ENCODE peak calls at places on chromosomes 2 and 18, in six cellular contexts. T is GM12878, C is HCT116, I is HepG2, J is SK-N-SH, Q is K562. W is an unnamed sample. For H4K20me1, the result is how much of the 10 kb centered on the place peaks cover.

GRCh38 chr2:222609391-222609790 is 46.5 kb downstream of the FARSB start:
- DNase-seq in T (no peak), C (no peak), I (no peak), J (no peak), Q (no peak), W (no peak)

GRCh38 chr2:240500561-240501423 is 57.0 kb downstream of the ANKMY1 start:
- DNase-seq in T (no peak), C (no peak), I (no peak), J (peak), Q (no peak), W (no peak)

GRCh38 chr2:71749671-71750101 is 296.3 kb downstream of the DYSF start:
- DNase-seq in T (no peak), C (no peak), I (no peak), J (no peak), Q (no peak), W (no peak)

GRCh38 chr18:34223164-34223892 is 1.4 kb downstream of the NOL4 start:
- DNase-seq in T (no peak), C (no peak), I (no peak), J (peak), Q (peak), W (peak)

GRCh38 chr2:206558492-206558891 is 83.8 kb upstream of the FAM237A start:
- DNase-seq in T (no peak), C (no peak), I (no peak), J (no peak), Q (no peak), W (no peak)

GRCh38 chr2:139162456-139162855 is 382.3 kb upstream of the NXPH2 start:
- DNase-seq in T (no peak), C (no peak), I (no peak), J (no peak), Q (no peak), W (no peak)

GRCh38 chr2:176504431-176504830 is 235.2 kb downstream of the MTX2 start:
- DNase-seq in T (no peak), C (no peak), I (no peak), J (no peak), Q (no peak), W (no peak)

GRCh38 chr18:58363767-58364540 is 264.9 kb downstream of the ALPK2 start:
- DNase-seq in T (no peak), C (no peak), I (no peak), J (no peak), Q (no peak), W (no peak)

GRCh38 chr2:151417650-151418049 is 7.9 kb downstream of the RIF1 start:
- DNase-seq in T (no peak), C (no peak), I (no peak), J (no peak), Q (no peak), W (no peak)

GRCh38 chr18:8212893-8213805 is 396.1 kb upstream of the RAB12 start:
- DNase-seq in T (no peak), C (no peak), I (no peak), J (no peak), Q (no peak), W (no peak)

GRCh38 chr2:142989276-142990204 is 112.1 kb downstream of the KYNU start:
- DNase-seq in T (no peak), C (peak), I (peak), J (no peak), Q (peak), W (peak)

GRCh38 chr2:20080839-20081348 is 29.5 kb upstream of the LAPTM4A start:
- DNase-seq in T (no peak), C (no peak), I (peak), J (no peak), Q (peak), W (peak)

DNA sequence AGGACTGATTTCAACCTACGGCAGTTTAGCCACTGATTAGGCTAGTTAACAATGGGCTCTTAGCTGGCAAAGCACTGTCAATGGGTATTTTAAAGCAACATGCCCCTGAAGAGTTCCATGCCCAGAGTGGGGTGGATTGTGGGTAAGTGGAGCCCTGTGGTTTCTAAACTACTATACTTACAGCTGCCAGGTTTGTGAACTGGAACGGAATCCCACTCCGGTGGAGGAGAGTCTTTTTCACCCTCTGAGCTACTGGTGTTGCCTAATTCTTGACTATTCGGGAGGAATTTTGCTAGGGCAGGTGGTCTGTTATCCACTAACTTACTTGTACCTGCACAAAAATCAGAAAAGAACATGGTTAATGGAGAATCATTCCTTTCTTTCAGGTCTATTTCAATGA is 52.6 kb downstream of the ZAP70 start:
- DNase-seq in T (no peak), C (no peak), I (no peak), J (no peak), Q (no peak), W (no peak)
- H3K4me2 ChIP-seq in T (no peak), C (no peak), I (no peak), J (no peak), Q (no peak), W (no peak)

DNA sequence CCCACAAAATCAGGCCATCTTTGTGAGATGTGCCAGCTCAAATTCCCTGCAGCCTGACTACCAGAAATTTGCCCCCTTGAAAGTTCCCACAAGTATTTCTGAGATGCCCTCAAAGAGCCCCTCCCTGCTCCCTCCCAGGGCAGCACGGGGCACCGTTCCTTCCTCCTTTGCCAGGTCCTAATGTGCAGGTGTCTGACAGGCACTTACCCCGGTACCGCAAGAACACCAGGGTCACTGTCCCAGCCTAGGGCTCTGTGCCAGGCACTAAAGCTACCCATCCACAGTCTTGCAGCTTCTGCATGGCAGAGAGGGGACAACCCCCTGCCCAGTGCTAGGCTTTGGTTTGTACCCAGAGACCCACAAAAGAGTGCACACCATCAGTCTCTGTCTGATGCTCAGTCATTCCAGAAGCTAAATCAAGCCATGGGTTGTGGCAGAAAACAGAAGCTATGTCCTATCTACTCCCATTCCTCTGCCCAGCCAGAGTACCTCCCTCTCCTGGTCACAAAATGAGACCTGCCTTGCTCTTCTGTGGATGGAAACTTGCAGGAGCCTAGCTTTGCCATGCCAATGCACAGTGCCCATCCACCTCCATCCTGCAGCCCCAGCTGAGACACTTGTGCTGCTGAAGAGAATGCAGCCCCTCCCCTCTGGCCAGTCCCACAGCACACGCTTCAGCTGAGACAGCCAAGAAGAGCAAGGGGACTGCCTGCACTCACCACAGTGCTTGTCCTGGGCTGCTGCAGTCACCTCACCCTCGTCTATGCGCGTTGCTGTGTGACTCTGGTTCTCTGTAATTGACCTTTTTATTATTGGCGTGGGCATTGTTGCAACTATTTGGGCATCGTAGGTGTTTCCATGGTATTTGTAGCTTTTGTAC is 48.7 kb downstream of the INPP5D start:
- DNase-seq in T (no peak), C (no peak), I (no peak), J (no peak), Q (no peak), W (no peak)
- H4K20me1 ChIP-seq in T (under half), C (under half), I (under half), J (under half), Q (under half), W (under half)

GRCh38 chr2:120579916-120580685 is 155.6 kb upstream of the GLI2 start:
- DNase-seq in T (no peak), C (no peak), I (no peak), J (no peak), Q (no peak), W (no peak)
- TF ChIP-seq REST in T (no peak), C (no peak), I (no peak), J (no peak), Q (no peak), W (no peak)

DNA sequence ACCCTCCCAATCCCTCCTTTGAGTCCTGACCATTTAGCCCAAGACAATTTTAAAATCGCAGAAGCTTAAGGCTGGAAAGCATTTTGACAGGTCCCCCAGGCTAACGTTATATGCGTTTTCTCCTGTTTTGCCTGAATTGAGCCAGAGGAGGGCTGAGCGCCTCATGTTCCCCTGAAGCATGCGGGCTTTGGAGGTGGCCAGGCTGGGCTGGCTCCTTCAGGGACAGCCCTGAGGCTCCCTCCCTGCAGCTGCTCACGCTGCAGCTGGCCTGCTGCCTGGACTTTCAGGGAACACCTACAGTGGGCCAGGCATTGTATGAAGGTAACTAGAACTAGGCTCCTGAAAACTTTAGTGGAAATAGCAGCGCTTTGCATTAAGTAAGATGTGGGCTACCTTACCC is 179.2 kb downstream of the ACKR3 start:
- DNase-seq in T (no peak), C (no peak), I (no peak), J (no peak), Q (no peak), W (peak)
- H3K4me2 ChIP-seq in T (no peak), C (no peak), I (no peak), J (no peak), Q (no peak), W (no peak)

DNA sequence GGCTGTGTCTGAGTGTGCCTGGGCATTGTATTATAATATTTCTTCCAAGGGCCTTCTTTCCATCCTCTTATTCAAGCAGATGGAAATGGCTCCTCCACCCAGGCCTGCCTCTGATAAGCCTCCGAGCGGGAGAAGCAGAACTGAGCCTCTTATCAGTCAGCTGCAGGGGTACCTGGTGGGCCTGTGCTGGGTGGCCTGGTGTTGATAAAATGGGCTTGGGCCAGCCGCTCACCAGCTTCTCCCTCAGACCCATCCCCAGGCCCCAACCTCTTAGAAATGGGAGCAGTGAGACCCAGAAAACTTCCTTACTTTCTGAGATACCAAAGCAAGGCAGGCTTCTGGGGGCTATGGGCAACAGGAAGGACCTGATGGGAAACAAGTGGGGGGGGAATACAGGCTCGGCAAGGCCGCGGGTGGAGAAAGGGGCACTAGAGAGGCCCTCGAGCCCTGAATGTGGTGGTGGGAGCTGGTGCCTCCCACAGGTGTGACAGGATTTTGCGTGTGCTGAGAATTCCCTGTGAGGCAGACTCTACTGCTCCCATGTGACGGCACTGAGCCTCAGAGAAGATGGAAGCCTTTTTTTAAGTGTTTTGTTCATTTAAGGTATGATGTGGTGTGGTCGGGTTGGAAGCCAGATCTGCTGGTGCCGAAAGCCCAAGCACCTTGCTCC is 18.3 kb downstream of the GYPC start:
- DNase-seq in T (no peak), C (no peak), I (no peak), J (no peak), Q (peak), W (no peak)
- H4K20me1 ChIP-seq in T (under half), C (under half), I (under half), J (under half), Q (under half), W (under half)

DNA sequence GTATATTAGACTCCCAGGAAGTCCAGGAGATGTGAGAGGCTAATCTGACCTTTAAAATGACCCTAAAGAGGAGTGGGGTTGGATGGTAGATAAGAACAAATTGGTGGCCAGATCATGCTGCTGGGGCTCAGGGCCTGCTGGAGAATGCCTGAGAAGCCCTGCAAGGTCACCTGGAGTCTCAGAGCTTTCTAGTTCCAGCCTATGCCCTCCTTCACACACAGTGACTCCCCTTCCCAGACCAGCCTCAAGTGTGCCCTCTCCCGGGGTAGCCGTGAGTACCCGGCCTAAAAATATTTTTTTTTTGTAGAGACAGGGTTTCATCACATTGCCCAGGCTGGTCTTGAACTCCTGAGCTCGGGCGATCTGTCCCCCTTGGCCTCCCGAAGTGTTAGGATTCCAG is 44.2 kb upstream of the FZD5 start:
- DNase-seq in T (no peak), C (no peak), I (no peak), J (no peak), Q (no peak), W (peak)
- TF ChIP-seq REST in T (no peak), C (no peak), I (no peak), J (no peak), Q (no peak), W (no peak)

GRCh38 chr2:126723281-126723815 is 67.4 kb downstream of the GYPC start:
- DNase-seq in T (no peak), C (no peak), I (no peak), J (no peak), Q (no peak), W (no peak)

GRCh38 chr2:126720647-126721046 is 64.7 kb downstream of the GYPC start:
- DNase-seq in T (no peak), C (no peak), I (no peak), J (no peak), Q (no peak), W (no peak)

GRCh38 chr2:126722081-126722480 is 66.1 kb downstream of the GYPC start:
- DNase-seq in T (no peak), C (no peak), I (no peak), J (peak), Q (no peak), W (no peak)

GRCh38 chr2:126720031-126720368 is 64.0 kb downstream of the GYPC start:
- DNase-seq in T (no peak), C (no peak), I (no peak), J (no peak), Q (no peak), W (no peak)

DNA sequence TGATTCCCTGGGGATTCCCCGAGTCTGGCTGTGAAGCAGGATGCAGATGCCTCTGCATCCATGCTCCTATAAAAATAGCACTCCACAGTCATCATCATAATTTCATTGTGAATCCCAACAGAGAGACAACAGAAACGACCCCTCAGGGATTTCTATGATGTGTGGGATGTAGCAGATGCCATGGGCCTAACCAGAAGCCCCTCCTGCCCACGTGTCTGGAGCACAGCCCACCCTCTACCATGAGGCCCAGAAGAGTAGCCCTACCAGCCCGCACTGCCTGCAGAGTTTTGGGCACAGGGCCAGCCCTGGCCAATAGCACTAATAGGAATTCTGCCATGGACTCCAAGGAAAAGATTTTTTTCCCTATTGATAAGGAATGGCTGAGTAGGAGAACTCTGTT is 66.6 kb downstream of the GYPC start:
- DNase-seq in T (no peak), C (no peak), I (no peak), J (peak), Q (no peak), W (no peak)
- H3K4me2 ChIP-seq in T (no peak), C (no peak), I (no peak), J (no peak), Q (no peak), W (no peak)

GRCh38 chr18:76378526-76379215 is 116.4 kb downstream of the ZNF516 start:
- DNase-seq in T (no peak), C (no peak), I (no peak), J (no peak), Q (no peak), W (no peak)

GRCh38 chr18:76382265-76382664 is 112.8 kb downstream of the ZNF516 start:
- DNase-seq in T (no peak), C (no peak), I (no peak), J (no peak), Q (no peak), W (no peak)

GRCh38 chr18:76380127-76380729 is 114.8 kb downstream of the ZNF516 start:
- DNase-seq in T (no peak), C (no peak), I (no peak), J (no peak), Q (no peak), W (no peak)

GRCh38 chr18:76379226-76380126 is 115.6 kb downstream of the ZNF516 start:
- DNase-seq in T (no peak), C (no peak), I (no peak), J (no peak), Q (no peak), W (no peak)

DNA sequence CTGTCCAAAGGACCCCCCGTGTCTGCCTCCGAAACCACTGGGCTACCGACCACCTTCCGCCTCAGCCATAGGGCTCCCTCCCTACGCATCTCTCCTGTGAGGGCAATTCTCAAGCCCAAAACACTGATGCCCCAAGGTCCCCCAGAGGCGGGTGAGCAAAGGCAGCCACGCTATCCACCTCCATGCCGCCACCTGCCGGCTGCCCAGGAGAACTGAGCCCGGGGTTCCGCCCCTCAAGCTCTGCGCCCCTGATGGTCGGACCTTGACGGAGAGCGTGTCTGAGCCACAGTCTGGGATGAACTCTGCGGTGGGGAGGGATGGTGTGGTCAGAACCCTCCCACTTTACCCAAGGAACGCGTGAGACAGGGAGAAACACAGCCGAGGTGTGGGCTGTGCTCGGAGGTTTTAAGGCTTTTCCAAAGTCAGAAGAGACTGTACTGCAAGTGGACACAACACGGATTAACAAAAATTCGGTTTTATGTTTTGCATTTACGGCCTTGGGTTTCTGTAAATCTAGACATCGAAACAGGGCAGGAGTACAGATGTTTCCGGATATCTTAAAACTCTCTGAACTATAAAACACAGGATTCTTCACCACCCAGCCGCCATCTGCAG is 114.1 kb downstream of the ZNF516 start:
- DNase-seq in T (no peak), C (peak), I (no peak), J (no peak), Q (peak), W (peak)
- H4K20me1 ChIP-seq in T (under half), C (under half), I (under half), J (under half), Q (under half), W (under half)